ENCODE peak calls at places on chromosomes 1 and 21, in six cellular contexts. One of them, this sample, is unnamed. For H3K27me3, the result is how much of the 10 kb centered on the place peaks cover.

GRCh38 chr1:202376247-202376646 is 27.7 kb downstream of the PPP1R12B start:
- DNase-seq in lower lobe of right lung: no peak
- DNase-seq in aorta: no peak
- DNase-seq in cardiac muscle cell: peak
- DNase-seq in adipocyte: peak
- DNase-seq in uterus: no peak
- DNase-seq in this sample: no peak

GRCh38 chr1:178781549-178781948 is 56.5 kb downstream of the RALGPS2 start:
- DNase-seq in lower lobe of right lung: no peak
- DNase-seq in aorta: no peak
- DNase-seq in cardiac muscle cell: no peak
- DNase-seq in adipocyte: no peak
- DNase-seq in uterus: no peak
- DNase-seq in this sample: no peak

GRCh38 chr1:102107441-102107840 is 110.7 kb upstream of the OLFM3 start:
- DNase-seq in lower lobe of right lung: no peak
- DNase-seq in aorta: no peak
- DNase-seq in cardiac muscle cell: no peak
- DNase-seq in adipocyte: no peak
- DNase-seq in uterus: no peak
- DNase-seq in this sample: no peak

GRCh38 chr1:145995964-145996432 is 381 bp downstream of the TXNIP start:
- DNase-seq in lower lobe of right lung: no peak
- DNase-seq in aorta: no peak
- DNase-seq in cardiac muscle cell: no peak
- DNase-seq in adipocyte: no peak
- DNase-seq in uterus: peak
- DNase-seq in this sample: peak

GRCh38 chr1:46587072-46587471 is 17.0 kb downstream of the MKNK1 start:
- DNase-seq in lower lobe of right lung: peak
- DNase-seq in aorta: no peak
- DNase-seq in cardiac muscle cell: no peak
- DNase-seq in adipocyte: no peak
- DNase-seq in uterus: no peak
- DNase-seq in this sample: no peak

GRCh38 chr1:160629286-160630210 is 17.3 kb downstream of the SLAMF1 start:
- DNase-seq in lower lobe of right lung: peak
- DNase-seq in aorta: no peak
- DNase-seq in cardiac muscle cell: no peak
- DNase-seq in adipocyte: no peak
- DNase-seq in uterus: no peak
- DNase-seq in this sample: peak

GRCh38 chr1:945910-946565 is 13.0 kb downstream of the NOC2L start:
- DNase-seq in lower lobe of right lung: no peak
- DNase-seq in aorta: no peak
- DNase-seq in cardiac muscle cell: no peak
- DNase-seq in adipocyte: no peak
- DNase-seq in uterus: no peak
- DNase-seq in this sample: no peak

GRCh38 chr21:27561116-27561515 is 594.2 kb upstream of the ADAMTS5 start:
- DNase-seq in lower lobe of right lung: peak
- DNase-seq in aorta: no peak
- DNase-seq in cardiac muscle cell: no peak
- DNase-seq in adipocyte: no peak
- DNase-seq in uterus: no peak
- DNase-seq in this sample: no peak

GRCh38 chr1:67755619-67756018 is 70.6 kb downstream of the GADD45A start:
- DNase-seq in lower lobe of right lung: no peak
- DNase-seq in aorta: no peak
- DNase-seq in cardiac muscle cell: no peak
- DNase-seq in adipocyte: no peak
- DNase-seq in uterus: no peak
- DNase-seq in this sample: no peak

GRCh38 chr1:203607169-203607873 is 19.3 kb upstream of the ATP2B4 start:
- DNase-seq in lower lobe of right lung: no peak
- DNase-seq in aorta: no peak
- DNase-seq in cardiac muscle cell: peak
- DNase-seq in adipocyte: peak
- DNase-seq in uterus: peak
- DNase-seq in this sample: peak

GRCh38 chr1:67647814-67648358 is 37.1 kb upstream of the GADD45A start:
- DNase-seq in lower lobe of right lung: no peak
- DNase-seq in aorta: no peak
- DNase-seq in cardiac muscle cell: no peak
- DNase-seq in adipocyte: no peak
- DNase-seq in uterus: no peak
- DNase-seq in this sample: no peak

GRCh38 chr1:27119270-27119618 is 35.7 kb downstream of the SLC9A1 start:
- DNase-seq in lower lobe of right lung: no peak
- DNase-seq in aorta: no peak
- DNase-seq in cardiac muscle cell: peak
- DNase-seq in adipocyte: peak
- DNase-seq in uterus: peak
- DNase-seq in this sample: no peak

GRCh38 chr1:154810571-154810970 is 59.5 kb downstream of the KCNN3 start:
- DNase-seq in lower lobe of right lung: no peak
- DNase-seq in aorta: no peak
- DNase-seq in cardiac muscle cell: no peak
- DNase-seq in adipocyte: no peak
- DNase-seq in uterus: no peak
- DNase-seq in this sample: no peak

GRCh38 chr1:15231714-15232201 is 15.3 kb upstream of the FHAD1 start:
- DNase-seq in lower lobe of right lung: no peak
- DNase-seq in aorta: no peak
- DNase-seq in cardiac muscle cell: no peak
- DNase-seq in adipocyte: no peak
- DNase-seq in uterus: no peak
- DNase-seq in this sample: no peak

GRCh38 chr1:27879374-27880082 is 7.2 kb downstream of the THEMIS2 start:
- DNase-seq in lower lobe of right lung: no peak
- DNase-seq in aorta: no peak
- DNase-seq in cardiac muscle cell: no peak
- DNase-seq in adipocyte: no peak
- DNase-seq in uterus: no peak
- DNase-seq in this sample: no peak

DNA sequence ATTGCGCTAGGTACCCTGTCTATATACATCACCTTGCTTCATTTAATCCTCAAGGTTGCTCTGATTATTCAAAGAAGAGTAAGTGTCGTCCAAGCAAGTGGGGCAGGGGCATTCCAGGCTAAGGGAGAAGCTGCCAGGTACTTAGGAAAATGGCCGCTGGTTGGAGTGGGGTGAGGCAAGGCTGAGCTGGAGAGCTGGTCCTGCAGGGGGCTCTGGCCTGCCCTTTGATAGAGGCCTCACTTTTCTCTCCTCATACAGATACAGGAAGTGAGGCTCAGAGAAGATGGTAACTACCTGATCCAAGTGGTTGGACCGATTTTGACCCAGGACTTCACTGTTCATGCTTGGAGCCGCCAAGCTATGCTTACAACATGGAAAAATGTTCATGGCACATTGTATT is 86.9 kb upstream of the ZBTB40 start:
- DNase-seq in lower lobe of right lung: peak
- DNase-seq in aorta: no peak
- DNase-seq in cardiac muscle cell: no peak
- DNase-seq in adipocyte: no peak
- DNase-seq in uterus: no peak
- DNase-seq in this sample: peak
- H3K27me3 ChIP-seq in lower lobe of right lung: under half
- H3K27me3 ChIP-seq in aorta: under half
- H3K27me3 ChIP-seq in cardiac muscle cell: half or more
- H3K27me3 ChIP-seq in adipocyte: half or more
- H3K27me3 ChIP-seq in uterus: under half
- H3K27me3 ChIP-seq in this sample: under half

GRCh38 chr1:3060112-3060511 is 8.9 kb upstream of the PRDM16 start:
- DNase-seq in lower lobe of right lung: no peak
- DNase-seq in aorta: peak
- DNase-seq in cardiac muscle cell: no peak
- DNase-seq in adipocyte: no peak
- DNase-seq in uterus: no peak
- DNase-seq in this sample: no peak
- H3K27me3 ChIP-seq in lower lobe of right lung: under half
- H3K27me3 ChIP-seq in aorta: under half
- H3K27me3 ChIP-seq in cardiac muscle cell: half or more
- H3K27me3 ChIP-seq in adipocyte: half or more
- H3K27me3 ChIP-seq in uterus: under half
- H3K27me3 ChIP-seq in this sample: under half

GRCh38 chr21:45241357-45241756 is 46.3 kb downstream of the POFUT2 start:
- DNase-seq in lower lobe of right lung: no peak
- DNase-seq in aorta: no peak
- DNase-seq in cardiac muscle cell: no peak
- DNase-seq in adipocyte: no peak
- DNase-seq in uterus: no peak
- DNase-seq in this sample: no peak
- H3K27me3 ChIP-seq in lower lobe of right lung: under half
- H3K27me3 ChIP-seq in aorta: under half
- H3K27me3 ChIP-seq in cardiac muscle cell: under half
- H3K27me3 ChIP-seq in adipocyte: under half
- H3K27me3 ChIP-seq in uterus: under half
- H3K27me3 ChIP-seq in this sample: under half

DNA sequence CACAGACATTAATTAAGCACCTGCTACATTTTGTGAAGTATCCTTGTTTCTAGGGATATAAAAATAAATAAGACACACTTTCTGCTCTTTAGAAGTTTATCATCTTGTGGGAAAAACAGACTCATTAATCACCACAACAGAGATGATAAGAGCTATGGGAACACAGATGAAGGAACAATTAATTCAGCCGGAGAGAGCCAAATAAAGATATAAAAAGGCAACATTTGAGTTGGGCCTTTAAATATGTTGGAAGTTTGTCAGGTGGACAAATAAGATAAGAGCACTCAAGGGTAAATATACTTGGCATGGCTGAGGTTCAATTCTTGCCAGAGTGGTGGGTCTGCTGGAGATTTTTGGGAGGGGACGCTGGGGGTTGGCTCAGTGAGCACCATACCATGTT is 34.2 kb upstream of the VTCN1 start:
- DNase-seq in lower lobe of right lung: no peak
- DNase-seq in aorta: no peak
- DNase-seq in cardiac muscle cell: no peak
- DNase-seq in adipocyte: no peak
- DNase-seq in uterus: no peak
- DNase-seq in this sample: no peak
- H3K27me3 ChIP-seq in lower lobe of right lung: under half
- H3K27me3 ChIP-seq in aorta: under half
- H3K27me3 ChIP-seq in cardiac muscle cell: under half
- H3K27me3 ChIP-seq in adipocyte: under half
- H3K27me3 ChIP-seq in uterus: under half
- H3K27me3 ChIP-seq in this sample: under half

GRCh38 chr21:33255404-33255803 is 10.8 kb upstream of the IL10RB start:
- DNase-seq in lower lobe of right lung: no peak
- DNase-seq in aorta: no peak
- DNase-seq in cardiac muscle cell: no peak
- DNase-seq in adipocyte: no peak
- DNase-seq in uterus: no peak
- DNase-seq in this sample: no peak
- H3K27me3 ChIP-seq in lower lobe of right lung: under half
- H3K27me3 ChIP-seq in aorta: under half
- H3K27me3 ChIP-seq in cardiac muscle cell: under half
- H3K27me3 ChIP-seq in adipocyte: under half
- H3K27me3 ChIP-seq in uterus: under half
- H3K27me3 ChIP-seq in this sample: under half

DNA sequence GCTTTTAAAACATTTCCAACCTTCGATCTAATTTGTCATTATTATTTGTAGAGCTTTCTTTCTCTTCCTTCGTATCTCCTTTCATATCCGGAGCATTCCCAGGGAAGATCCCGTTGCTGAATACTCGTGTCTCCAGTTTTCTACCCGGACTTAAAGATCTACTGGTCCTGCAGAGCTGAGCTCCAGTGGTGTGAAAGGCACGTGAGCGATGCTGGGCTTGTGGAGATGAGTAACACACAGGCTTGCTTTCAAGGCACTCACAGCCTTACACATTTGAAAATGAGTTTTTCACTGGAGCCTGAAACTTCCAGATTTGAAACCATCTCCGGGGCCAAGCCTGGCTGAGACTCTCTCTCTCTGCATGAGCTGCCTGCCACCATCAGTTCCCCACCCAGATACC is 428.3 kb downstream of the KIF26B start:
- DNase-seq in lower lobe of right lung: no peak
- DNase-seq in aorta: no peak
- DNase-seq in cardiac muscle cell: no peak
- DNase-seq in adipocyte: no peak
- DNase-seq in uterus: no peak
- DNase-seq in this sample: no peak
- H3K27me3 ChIP-seq in lower lobe of right lung: under half
- H3K27me3 ChIP-seq in aorta: under half
- H3K27me3 ChIP-seq in cardiac muscle cell: under half
- H3K27me3 ChIP-seq in adipocyte: under half
- H3K27me3 ChIP-seq in uterus: under half
- H3K27me3 ChIP-seq in this sample: under half

DNA sequence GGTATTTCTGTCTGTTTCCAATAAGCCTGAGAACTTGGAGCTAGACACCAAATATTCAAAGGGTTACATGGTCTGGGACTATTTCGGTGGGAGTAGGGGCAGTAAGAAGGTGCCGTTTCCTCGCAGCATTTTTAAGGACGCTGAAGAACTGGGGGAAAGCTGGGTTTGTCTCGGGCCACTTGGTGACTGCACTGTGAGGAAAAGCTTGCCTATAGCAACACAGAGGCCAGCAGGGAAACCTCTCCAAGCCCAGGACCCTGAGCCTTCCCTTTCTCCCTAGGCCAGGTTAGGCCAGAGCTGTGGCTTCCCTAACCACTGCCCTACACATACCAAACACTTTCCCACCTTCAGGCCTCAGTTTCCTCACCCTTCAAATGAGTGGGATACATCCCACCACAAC is 3.3 kb downstream of the GLIS1 start:
- DNase-seq in lower lobe of right lung: no peak
- DNase-seq in aorta: no peak
- DNase-seq in cardiac muscle cell: no peak
- DNase-seq in adipocyte: peak
- DNase-seq in uterus: no peak
- DNase-seq in this sample: no peak
- H3K27me3 ChIP-seq in lower lobe of right lung: under half
- H3K27me3 ChIP-seq in aorta: under half
- H3K27me3 ChIP-seq in cardiac muscle cell: under half
- H3K27me3 ChIP-seq in adipocyte: under half
- H3K27me3 ChIP-seq in uterus: under half
- H3K27me3 ChIP-seq in this sample: under half

DNA sequence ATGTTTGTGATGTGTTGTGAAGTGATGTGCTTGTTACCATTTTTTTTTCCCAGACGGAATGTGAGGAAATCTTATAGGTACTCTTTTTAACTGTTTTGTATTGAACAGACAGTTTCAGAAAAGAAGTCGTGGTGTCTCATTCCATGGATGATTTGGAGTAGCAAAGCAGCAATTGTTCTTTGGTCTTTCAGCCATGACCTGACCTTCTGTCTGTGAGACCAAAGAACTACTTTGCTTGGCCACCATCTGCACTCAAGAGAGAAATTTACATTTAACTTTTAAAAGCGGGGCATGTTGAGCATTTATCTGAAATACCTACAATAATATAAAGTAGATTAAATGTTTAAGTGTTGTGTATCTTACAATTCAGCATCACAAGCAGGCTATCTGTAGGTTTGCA is 90.2 kb downstream of the SDCCAG8 start:
- DNase-seq in lower lobe of right lung: no peak
- DNase-seq in aorta: no peak
- DNase-seq in cardiac muscle cell: no peak
- DNase-seq in adipocyte: no peak
- DNase-seq in uterus: no peak
- DNase-seq in this sample: no peak
- H3K27me3 ChIP-seq in lower lobe of right lung: under half
- H3K27me3 ChIP-seq in aorta: under half
- H3K27me3 ChIP-seq in cardiac muscle cell: under half
- H3K27me3 ChIP-seq in adipocyte: under half
- H3K27me3 ChIP-seq in uterus: under half
- H3K27me3 ChIP-seq in this sample: under half